ENCODE peak calls at places on chromosomes 12 and 14, in nine cellular contexts. Q is fibroblast of lung, R is A549, H is mammary epithelial cell, M is AG10803, T is epithelial cell of esophagus, Y is AG04450, D is upper lobe of right lung, L is tibial nerve. B is an unnamed sample.

GRCh38 chr12:77402726-77403125 is 337.4 kb upstream of the E2F7 start:
- DNase-seq in Q (peak; percentile 89), R (no peak), H (no peak), M (peak; percentile 77), T (peak; percentile 23), Y (no peak), D (no peak), L (no peak), B (no peak)

GRCh38 chr12:93245543-93245942 is 132.2 kb upstream of the NUDT4 start:
- DNase-seq in Q (no peak), R (no peak), H (no peak), M (no peak), T (no peak), Y (no peak), D (no peak), L (no peak), B (no peak)

GRCh38 chr14:52852810-52853521 is 61.6 kb upstream of the GNPNAT1 start:
- DNase-seq in Q (no peak), R (no peak), H (no peak), M (no peak), T (no peak), Y (no peak), D (no peak), L (no peak), B (peak; percentile 58)

GRCh38 chr12:122825773-122826724 is 9.2 kb upstream of the HIP1R start:
- DNase-seq in Q (peak; percentile 20), R (peak; percentile 58), H (no peak), M (no peak), T (peak; percentile 41), Y (no peak), D (no peak), L (no peak), B (peak; percentile 12)

GRCh38 chr12:15534870-15535269 is 212.6 kb downstream of the PTPRO start:
- DNase-seq in Q (no peak), R (no peak), H (no peak), M (peak; percentile 53), T (peak; percentile 58), Y (no peak), D (no peak), L (peak; percentile 19), B (peak; percentile 79)

GRCh38 chr14:85579957-85580356 is 50.0 kb downstream of the FLRT2 start:
- DNase-seq in Q (peak; percentile 58), R (no peak), H (no peak), M (peak; percentile 60), T (no peak), Y (no peak), D (no peak), L (no peak), B (no peak)

GRCh38 chr12:85825751-85826150 is 10.5 kb downstream of the RASSF9 start:
- DNase-seq in Q (peak; percentile 72), R (no peak), H (peak; percentile 89), M (no peak), T (peak; percentile 82), Y (no peak), D (no peak), L (no peak), B (no peak)

GRCh38 chr12:1911598-1912575 is 6.6 kb downstream of the CACNA2D4 start:
- DNase-seq in Q (no peak), R (no peak), H (no peak), M (no peak), T (no peak), Y (no peak), D (no peak), L (no peak), B (no peak)

GRCh38 chr12:32062841-32063240 is 43.8 kb upstream of the BICD1 start:
- DNase-seq in Q (no peak), R (no peak), H (no peak), M (no peak), T (no peak), Y (no peak), D (no peak), L (no peak), B (no peak)

GRCh38 chr14:32618991-32619390 is 289.9 kb downstream of the AKAP6 start:
- DNase-seq in Q (no peak), R (no peak), H (no peak), M (no peak), T (no peak), Y (no peak), D (no peak), L (no peak), B (peak; percentile 27)

GRCh38 chr14:65650843-65651242 is 238.3 kb downstream of the FUT8 start:
- DNase-seq in Q (no peak), R (no peak), H (no peak), M (no peak), T (no peak), Y (no peak), D (no peak), L (no peak), B (no peak)

GRCh38 chr12:32569256-32569655 is 109.8 kb upstream of the DNM1L start:
- DNase-seq in Q (no peak), R (no peak), H (no peak), M (no peak), T (no peak), Y (no peak), D (no peak), L (no peak), B (no peak)

GRCh38 chr12:82783456-82783855 is 96.8 kb downstream of the TMTC2 start:
- DNase-seq in Q (no peak), R (no peak), H (no peak), M (no peak), T (no peak), Y (no peak), D (no peak), L (no peak), B (no peak)

GRCh38 chr12:131041216-131041967 is 87.7 kb downstream of the ADGRD1 start:
- DNase-seq in Q (no peak), R (no peak), H (no peak), M (no peak), T (no peak), Y (no peak), D (peak; percentile 49), L (no peak), B (no peak)
- H3K4me3 ChIP-seq in Q (no peak overlapping the region), R (no peak overlapping the region), H (no peak overlapping the region), M (no peak overlapping the region), T (no peak overlapping the region), Y (no peak overlapping the region), D (no peak overlapping the region), L (no peak overlapping the region), B (no peak overlapping the region)

GRCh38 chr12:56020437-56021189 is at the start of gene IKZF4:
- DNase-seq in Q (peak; percentile 36), R (no peak), H (no peak), M (peak; percentile 15), T (no peak), Y (no peak), D (peak; percentile 72), L (no peak), B (peak; percentile 85)
- H3K4me3 ChIP-seq in Q (peak within 1 kb of the TSS; percentile 51), R (no peak within 1 kb of the TSS), H (no peak within 1 kb of the TSS), M (no peak within 1 kb of the TSS), T (no peak within 1 kb of the TSS), Y (peak within 1 kb of the TSS; percentile 57), D (peak within 1 kb of the TSS; percentile 35), L (peak within 1 kb of the TSS; percentile 13), B (peak within 1 kb of the TSS; percentile 52)

GRCh38 chr14:61146896-61147295 is 134.2 kb downstream of the TMEM30B start:
- DNase-seq in Q (no peak), R (no peak), H (no peak), M (no peak), T (no peak), Y (no peak), D (no peak), L (no peak), B (no peak)

GRCh38 chr14:61145258-61145902 is 135.8 kb downstream of the TMEM30B start:
- DNase-seq in Q (peak; percentile 96), R (no peak), H (peak; percentile 82), M (peak; percentile 98), T (peak; percentile 87), Y (peak; percentile 95), D (no peak), L (no peak), B (peak; percentile 90)

GRCh38 chr14:61147369-61147897 is 133.7 kb downstream of the TMEM30B start:
- DNase-seq in Q (peak; percentile 84), R (no peak), H (peak; percentile 52), M (no peak), T (peak; percentile 56), Y (no peak), D (no peak), L (no peak), B (no peak)

GRCh38 chr14:61147898-61148549 is 133.1 kb downstream of the TMEM30B start:
- DNase-seq in Q (peak; percentile 100), R (no peak), H (peak; percentile 95), M (peak; percentile 49), T (peak; percentile 75), Y (peak; percentile 98), D (no peak), L (peak; percentile 66), B (peak; percentile 61)

DNA sequence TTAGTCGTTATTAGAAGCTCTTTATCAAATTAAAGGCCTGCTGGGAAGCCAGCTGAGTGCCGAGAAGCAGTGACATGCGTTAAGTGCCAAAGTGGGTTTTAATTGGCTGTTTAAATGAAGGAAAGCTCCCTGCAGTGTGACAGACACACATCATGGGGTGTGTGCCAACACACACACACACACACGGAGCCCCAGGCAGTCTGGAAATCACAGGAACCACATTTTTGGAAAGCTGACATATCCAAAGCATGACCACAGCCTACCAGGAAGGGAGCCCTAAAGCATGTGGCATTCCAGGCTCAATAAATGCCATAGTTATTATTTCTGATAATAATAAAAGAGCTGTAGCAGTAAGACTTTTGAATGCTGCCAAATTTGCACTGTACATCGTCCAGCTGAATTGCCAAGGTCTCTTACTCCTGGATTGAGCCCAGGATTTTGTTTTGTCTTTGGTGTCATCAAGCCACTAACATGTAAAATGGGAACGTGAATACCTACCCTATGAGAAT is 135.2 kb downstream of the TMEM30B start:
- DNase-seq in Q (peak; percentile 93), R (no peak), H (peak; percentile 84), M (peak; percentile 94), T (peak; percentile 76), Y (no peak), D (no peak), L (no peak), B (peak; percentile 40)
- H3K4me3 ChIP-seq in Q (no peak overlapping the region), R (no peak overlapping the region), H (no peak overlapping the region), M (no peak overlapping the region), T (no peak overlapping the region), Y (no peak overlapping the region), D (no peak overlapping the region), L (no peak overlapping the region), B (no peak overlapping the region)

GRCh38 chr12:95532851-95533250 is 18.4 kb downstream of the USP44 start:
- DNase-seq in Q (peak; percentile 78), R (no peak), H (peak; percentile 62), M (peak; percentile 58), T (peak; percentile 69), Y (no peak), D (no peak), L (no peak), B (no peak)
- H3K4me3 ChIP-seq in Q (no peak overlapping the region), R (no peak overlapping the region), H (no peak overlapping the region), M (no peak overlapping the region), T (no peak overlapping the region), Y (no peak overlapping the region), D (no peak overlapping the region), L (no peak overlapping the region), B (no peak overlapping the region)